ENCODE peak calls at places on chromosomes 4 and X, in nine cellular contexts. One of them, this sample, is unnamed.

GRCh38 chrX:129606918-129607317 is 47.8 kb downstream of the APLN start:
- DNase-seq in ovary: peak; percentile 61
- DNase-seq in pancreas: peak; percentile 30
- DNase-seq in psoas muscle: no peak
- DNase-seq in B cell: peak; percentile 66
- DNase-seq in keratinocyte: no peak
- DNase-seq in lower lobe of right lung: no peak
- DNase-seq in nephron progenitor cell: peak; percentile 77
- DNase-seq in tibial artery: peak; percentile 33
- DNase-seq in this sample: peak; percentile 64

GRCh38 chrX:39845289-39845688 is 252.5 kb downstream of the BCOR start:
- DNase-seq in ovary: no peak
- DNase-seq in pancreas: no peak
- DNase-seq in psoas muscle: no peak
- DNase-seq in B cell: no peak
- DNase-seq in keratinocyte: no peak
- DNase-seq in lower lobe of right lung: no peak
- DNase-seq in nephron progenitor cell: no peak
- DNase-seq in tibial artery: no peak
- DNase-seq in this sample: no peak

GRCh38 chr4:55186700-55187099 is 61.3 kb upstream of the KDR start:
- DNase-seq in ovary: no peak
- DNase-seq in pancreas: no peak
- DNase-seq in psoas muscle: no peak
- DNase-seq in B cell: no peak
- DNase-seq in keratinocyte: no peak
- DNase-seq in lower lobe of right lung: no peak
- DNase-seq in nephron progenitor cell: no peak
- DNase-seq in tibial artery: no peak
- DNase-seq in this sample: no peak

GRCh38 chr4:16077786-16078185 is 6.0 kb downstream of the PROM1 start:
- DNase-seq in ovary: no peak
- DNase-seq in pancreas: no peak
- DNase-seq in psoas muscle: no peak
- DNase-seq in B cell: no peak
- DNase-seq in keratinocyte: no peak
- DNase-seq in lower lobe of right lung: no peak
- DNase-seq in nephron progenitor cell: no peak
- DNase-seq in tibial artery: no peak
- DNase-seq in this sample: no peak

GRCh38 chrX:21438792-21439191 is 64.6 kb downstream of the CNKSR2 start:
- DNase-seq in ovary: no peak
- DNase-seq in pancreas: no peak
- DNase-seq in psoas muscle: no peak
- DNase-seq in B cell: peak; percentile 12
- DNase-seq in keratinocyte: no peak
- DNase-seq in lower lobe of right lung: no peak
- DNase-seq in nephron progenitor cell: no peak
- DNase-seq in tibial artery: no peak
- DNase-seq in this sample: no peak

GRCh38 chr4:92184566-92184965 is 119.2 kb upstream of the GRID2 start:
- DNase-seq in ovary: no peak
- DNase-seq in pancreas: no peak
- DNase-seq in psoas muscle: no peak
- DNase-seq in B cell: no peak
- DNase-seq in keratinocyte: no peak
- DNase-seq in lower lobe of right lung: no peak
- DNase-seq in nephron progenitor cell: no peak
- DNase-seq in tibial artery: no peak
- DNase-seq in this sample: no peak

GRCh38 chrX:125193921-125194320 is 125.8 kb upstream of the TEX13C start:
- DNase-seq in ovary: no peak
- DNase-seq in pancreas: no peak
- DNase-seq in psoas muscle: no peak
- DNase-seq in B cell: no peak
- DNase-seq in keratinocyte: no peak
- DNase-seq in lower lobe of right lung: no peak
- DNase-seq in nephron progenitor cell: no peak
- DNase-seq in tibial artery: no peak
- DNase-seq in this sample: no peak

GRCh38 chr4:40281099-40281498 is 54.0 kb upstream of the CHRNA9 start:
- DNase-seq in ovary: no peak
- DNase-seq in pancreas: no peak
- DNase-seq in psoas muscle: no peak
- DNase-seq in B cell: no peak
- DNase-seq in keratinocyte: no peak
- DNase-seq in lower lobe of right lung: no peak
- DNase-seq in nephron progenitor cell: no peak
- DNase-seq in tibial artery: no peak
- DNase-seq in this sample: no peak

GRCh38 chr4:180973894-180974293 is 1269.3 kb upstream of the TENM3 start:
- DNase-seq in ovary: no peak
- DNase-seq in pancreas: no peak
- DNase-seq in psoas muscle: no peak
- DNase-seq in B cell: no peak
- DNase-seq in keratinocyte: no peak
- DNase-seq in lower lobe of right lung: no peak
- DNase-seq in nephron progenitor cell: no peak
- DNase-seq in tibial artery: no peak
- DNase-seq in this sample: no peak

GRCh38 chrX:136961594-136962135 is 72.1 kb downstream of the GPR101 start:
- DNase-seq in ovary: no peak
- DNase-seq in pancreas: no peak
- DNase-seq in psoas muscle: no peak
- DNase-seq in B cell: no peak
- DNase-seq in keratinocyte: no peak
- DNase-seq in lower lobe of right lung: no peak
- DNase-seq in nephron progenitor cell: no peak
- DNase-seq in tibial artery: no peak
- DNase-seq in this sample: no peak

GRCh38 chrX:63186137-63186536 is 165.0 kb downstream of the SPIN4 start:
- DNase-seq in ovary: no peak
- DNase-seq in pancreas: no peak
- DNase-seq in psoas muscle: no peak
- DNase-seq in B cell: no peak
- DNase-seq in keratinocyte: no peak
- DNase-seq in lower lobe of right lung: no peak
- DNase-seq in nephron progenitor cell: no peak
- DNase-seq in tibial artery: no peak
- DNase-seq in this sample: peak; percentile 0

GRCh38 chr4:38275331-38275821 is 315.2 kb downstream of the PTTG2 start:
- DNase-seq in ovary: no peak
- DNase-seq in pancreas: no peak
- DNase-seq in psoas muscle: no peak
- DNase-seq in B cell: no peak
- DNase-seq in keratinocyte: peak; percentile 2
- DNase-seq in lower lobe of right lung: peak; percentile 66
- DNase-seq in nephron progenitor cell: peak; percentile 32
- DNase-seq in tibial artery: no peak
- DNase-seq in this sample: peak; percentile 58

GRCh38 chr4:145954924-145955339 is 16.3 kb upstream of the ZNF827 start:
- DNase-seq in ovary: no peak
- DNase-seq in pancreas: peak; percentile 25
- DNase-seq in psoas muscle: no peak
- DNase-seq in B cell: no peak
- DNase-seq in keratinocyte: peak; percentile 99
- DNase-seq in lower lobe of right lung: no peak
- DNase-seq in nephron progenitor cell: no peak
- DNase-seq in tibial artery: no peak
- DNase-seq in this sample: peak; percentile 59

GRCh38 chrX:41334866-41335589 is 1.1 kb downstream of the DDX3X start:
- DNase-seq in ovary: peak; percentile 83
- DNase-seq in pancreas: peak; percentile 37
- DNase-seq in psoas muscle: peak; percentile 85
- DNase-seq in B cell: peak; percentile 68
- DNase-seq in keratinocyte: no peak
- DNase-seq in lower lobe of right lung: peak; percentile 61
- DNase-seq in nephron progenitor cell: peak; percentile 46
- DNase-seq in tibial artery: peak; percentile 63
- DNase-seq in this sample: peak; percentile 39

GRCh38 chrX:30349946-30350345 is 40.8 kb upstream of the NR0B1 start:
- DNase-seq in ovary: no peak
- DNase-seq in pancreas: no peak
- DNase-seq in psoas muscle: no peak
- DNase-seq in B cell: no peak
- DNase-seq in keratinocyte: no peak
- DNase-seq in lower lobe of right lung: no peak
- DNase-seq in nephron progenitor cell: no peak
- DNase-seq in tibial artery: no peak
- DNase-seq in this sample: no peak

GRCh38 chr4:6907658-6908191 is 1.9 kb upstream of the TBC1D14 start:
- DNase-seq in ovary: no peak
- DNase-seq in pancreas: no peak
- DNase-seq in psoas muscle: no peak
- DNase-seq in B cell: no peak
- DNase-seq in keratinocyte: peak; percentile 13
- DNase-seq in lower lobe of right lung: peak; percentile 77
- DNase-seq in nephron progenitor cell: peak; percentile 35
- DNase-seq in tibial artery: no peak
- DNase-seq in this sample: peak; percentile 54

GRCh38 chrX:43860646-43861370 is 21.4 kb downstream of the MAOB start:
- DNase-seq in ovary: no peak
- DNase-seq in pancreas: peak; percentile 39
- DNase-seq in psoas muscle: no peak
- DNase-seq in B cell: no peak
- DNase-seq in keratinocyte: no peak
- DNase-seq in lower lobe of right lung: no peak
- DNase-seq in nephron progenitor cell: no peak
- DNase-seq in tibial artery: no peak
- DNase-seq in this sample: peak; percentile 78

DNA sequence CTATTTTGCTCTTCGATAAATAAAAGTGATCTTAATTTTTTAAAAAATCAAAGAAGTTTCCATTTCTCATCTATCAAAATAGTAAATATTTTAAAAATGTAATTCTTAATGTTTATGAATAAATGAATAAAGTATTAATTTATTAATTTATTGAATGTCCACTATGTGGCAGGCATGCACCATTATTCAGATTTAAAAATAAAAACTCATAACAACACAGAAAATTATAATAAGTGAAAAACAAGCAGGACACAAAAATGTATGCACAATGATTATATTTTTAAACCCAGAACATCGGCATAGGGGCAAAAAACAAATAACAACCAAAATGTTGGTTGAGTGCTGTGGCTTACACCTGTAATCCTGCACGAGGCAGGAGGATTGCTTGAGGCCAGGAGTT is 5.3 kb upstream of the PYURF start:
- DNase-seq in ovary: no peak
- DNase-seq in pancreas: no peak
- DNase-seq in psoas muscle: no peak
- DNase-seq in B cell: no peak
- DNase-seq in keratinocyte: no peak
- DNase-seq in lower lobe of right lung: no peak
- DNase-seq in nephron progenitor cell: no peak
- DNase-seq in tibial artery: no peak
- DNase-seq in this sample: no peak
- TF ChIP-seq CTCF in ovary: no peak
- TF ChIP-seq CTCF in pancreas: no peak
- TF ChIP-seq CTCF in psoas muscle: no peak
- TF ChIP-seq CTCF in B cell: no peak
- TF ChIP-seq CTCF in keratinocyte: no peak
- TF ChIP-seq CTCF in lower lobe of right lung: no peak
- TF ChIP-seq CTCF in nephron progenitor cell: no peak
- TF ChIP-seq CTCF in tibial artery: no peak
- TF ChIP-seq CTCF in this sample: no peak

DNA sequence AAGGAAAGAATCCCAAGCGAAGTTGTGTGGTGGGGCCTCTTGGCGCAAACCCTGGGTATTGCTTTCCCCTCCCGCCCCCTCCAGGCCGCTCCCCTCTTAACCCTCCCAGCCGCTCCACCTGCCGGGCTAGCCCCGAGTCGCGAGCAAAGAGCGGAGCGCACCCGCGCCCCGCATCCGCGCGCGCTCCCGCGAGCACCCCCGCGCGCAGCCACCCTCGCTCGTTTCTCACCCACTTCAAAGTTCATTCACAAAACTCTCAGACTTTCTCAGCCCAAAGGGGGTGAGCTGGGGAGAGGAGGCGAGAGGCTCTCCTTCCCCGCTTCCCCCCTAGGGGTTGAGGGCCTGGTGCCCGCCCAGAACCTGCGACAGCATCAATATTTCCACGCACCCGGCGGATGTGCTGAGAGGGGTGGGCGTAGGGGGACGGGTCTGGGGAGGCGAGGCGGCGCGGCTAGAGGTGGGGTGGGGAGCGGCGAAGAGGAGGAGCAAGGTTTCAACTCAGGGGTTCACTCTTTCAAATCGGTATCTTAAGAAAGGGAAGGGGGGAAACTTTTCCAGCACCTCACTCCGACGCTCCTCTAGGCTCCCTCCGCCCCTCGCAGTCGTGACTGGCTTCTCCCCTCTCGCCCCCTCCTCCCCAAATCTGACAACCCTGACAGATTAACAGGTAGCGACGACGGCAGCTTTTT is 1.8 kb downstream of the MAML3 start:
- DNase-seq in ovary: peak; percentile 83
- DNase-seq in pancreas: peak; percentile 72
- DNase-seq in psoas muscle: peak; percentile 80
- DNase-seq in B cell: peak; percentile 86
- DNase-seq in keratinocyte: no peak
- DNase-seq in lower lobe of right lung: peak; percentile 85
- DNase-seq in nephron progenitor cell: peak; percentile 50
- DNase-seq in tibial artery: no peak
- DNase-seq in this sample: peak; percentile 81
- TF ChIP-seq CTCF in ovary: no peak
- TF ChIP-seq CTCF in pancreas: no peak
- TF ChIP-seq CTCF in psoas muscle: peak; percentile 24
- TF ChIP-seq CTCF in B cell: peak; percentile 38
- TF ChIP-seq CTCF in keratinocyte: no peak
- TF ChIP-seq CTCF in lower lobe of right lung: peak; percentile 27
- TF ChIP-seq CTCF in nephron progenitor cell: no peak
- TF ChIP-seq CTCF in tibial artery: peak; percentile 18
- TF ChIP-seq CTCF in this sample: no peak

GRCh38 chr4:115042496-115042895 is 70.9 kb downstream of the NDST4 start:
- DNase-seq in ovary: no peak
- DNase-seq in pancreas: no peak
- DNase-seq in psoas muscle: no peak
- DNase-seq in B cell: no peak
- DNase-seq in keratinocyte: no peak
- DNase-seq in lower lobe of right lung: no peak
- DNase-seq in nephron progenitor cell: no peak
- DNase-seq in tibial artery: no peak
- DNase-seq in this sample: no peak
- TF ChIP-seq CTCF in ovary: no peak
- TF ChIP-seq CTCF in pancreas: no peak
- TF ChIP-seq CTCF in psoas muscle: no peak
- TF ChIP-seq CTCF in B cell: no peak
- TF ChIP-seq CTCF in keratinocyte: no peak
- TF ChIP-seq CTCF in lower lobe of right lung: no peak
- TF ChIP-seq CTCF in nephron progenitor cell: peak; percentile 65
- TF ChIP-seq CTCF in tibial artery: no peak
- TF ChIP-seq CTCF in this sample: no peak

GRCh38 chr4:67333663-67334062 is 211.6 kb downstream of the CENPC start:
- DNase-seq in ovary: no peak
- DNase-seq in pancreas: no peak
- DNase-seq in psoas muscle: no peak
- DNase-seq in B cell: no peak
- DNase-seq in keratinocyte: no peak
- DNase-seq in lower lobe of right lung: no peak
- DNase-seq in nephron progenitor cell: no peak
- DNase-seq in tibial artery: no peak
- DNase-seq in this sample: no peak

GRCh38 chr4:67327245-67327860 is 217.9 kb downstream of the CENPC start:
- DNase-seq in ovary: no peak
- DNase-seq in pancreas: peak; percentile 22
- DNase-seq in psoas muscle: no peak
- DNase-seq in B cell: peak; percentile 57
- DNase-seq in keratinocyte: no peak
- DNase-seq in lower lobe of right lung: no peak
- DNase-seq in nephron progenitor cell: peak; percentile 71
- DNase-seq in tibial artery: peak; percentile 48
- DNase-seq in this sample: peak; percentile 49

GRCh38 chr4:67332627-67333026 is 212.7 kb downstream of the CENPC start:
- DNase-seq in ovary: no peak
- DNase-seq in pancreas: no peak
- DNase-seq in psoas muscle: no peak
- DNase-seq in B cell: no peak
- DNase-seq in keratinocyte: no peak
- DNase-seq in lower lobe of right lung: no peak
- DNase-seq in nephron progenitor cell: peak; percentile 3
- DNase-seq in tibial artery: no peak
- DNase-seq in this sample: peak; percentile 2
- TF ChIP-seq CTCF in ovary: no peak
- TF ChIP-seq CTCF in pancreas: peak; percentile 13
- TF ChIP-seq CTCF in psoas muscle: no peak
- TF ChIP-seq CTCF in B cell: peak; percentile 45
- TF ChIP-seq CTCF in keratinocyte: peak; percentile 35
- TF ChIP-seq CTCF in lower lobe of right lung: peak; percentile 17
- TF ChIP-seq CTCF in nephron progenitor cell: peak; percentile 46
- TF ChIP-seq CTCF in tibial artery: no peak
- TF ChIP-seq CTCF in this sample: peak; percentile 35

This sample was measured in Calu3.